ENCODE peak calls at places on chromosomes 3 and 15, in ten cellular contexts. One of them, this sample, is unnamed.

GRCh38 chr3:152452318-152452717 is 183.6 kb downstream of the MBNL1 start:
- DNase-seq in heart right ventricle: no peak
- DNase-seq in suprapubic skin: no peak
- DNase-seq in tibial artery: no peak
- DNase-seq in cardiac muscle cell: no peak
- DNase-seq in CD8-positive, alpha-beta T cell: no peak
- DNase-seq in fibroblast of lung: no peak
- DNase-seq in Panc1: no peak
- DNase-seq in SK-N-SH: no peak
- DNase-seq in stomach: no peak
- DNase-seq in this sample: no peak

GRCh38 chr15:61380270-61380669 is 151.2 kb upstream of the RORA start:
- DNase-seq in heart right ventricle: no peak
- DNase-seq in suprapubic skin: no peak
- DNase-seq in tibial artery: no peak
- DNase-seq in cardiac muscle cell: no peak
- DNase-seq in CD8-positive, alpha-beta T cell: no peak
- DNase-seq in fibroblast of lung: no peak
- DNase-seq in Panc1: no peak
- DNase-seq in SK-N-SH: no peak
- DNase-seq in stomach: no peak
- DNase-seq in this sample: no peak

GRCh38 chr3:14248849-14249523 is 70.4 kb downstream of the LSM3 start:
- DNase-seq in heart right ventricle: no peak
- DNase-seq in suprapubic skin: no peak
- DNase-seq in tibial artery: no peak
- DNase-seq in cardiac muscle cell: no peak
- DNase-seq in CD8-positive, alpha-beta T cell: no peak
- DNase-seq in fibroblast of lung: no peak
- DNase-seq in Panc1: no peak
- DNase-seq in SK-N-SH: no peak
- DNase-seq in stomach: no peak
- DNase-seq in this sample: no peak

GRCh38 chr3:152964901-152965609 is 130.1 kb downstream of the P2RY1 start:
- DNase-seq in heart right ventricle: no peak
- DNase-seq in suprapubic skin: no peak
- DNase-seq in tibial artery: no peak
- DNase-seq in cardiac muscle cell: no peak
- DNase-seq in CD8-positive, alpha-beta T cell: no peak
- DNase-seq in fibroblast of lung: no peak
- DNase-seq in Panc1: no peak
- DNase-seq in SK-N-SH: no peak
- DNase-seq in stomach: no peak
- DNase-seq in this sample: no peak

GRCh38 chr3:120450914-120451669 is at the start of gene FSTL1:
- DNase-seq in heart right ventricle: peak; percentile 74
- DNase-seq in suprapubic skin: peak; percentile 85
- DNase-seq in tibial artery: peak; percentile 83
- DNase-seq in cardiac muscle cell: peak; percentile 86
- DNase-seq in CD8-positive, alpha-beta T cell: no peak
- DNase-seq in fibroblast of lung: peak; percentile 68
- DNase-seq in Panc1: no peak
- DNase-seq in SK-N-SH: peak; percentile 91
- DNase-seq in stomach: no peak
- DNase-seq in this sample: no peak

GRCh38 chr3:7871161-7871560 is 630.5 kb upstream of the LMCD1 start:
- DNase-seq in heart right ventricle: no peak
- DNase-seq in suprapubic skin: no peak
- DNase-seq in tibial artery: no peak
- DNase-seq in cardiac muscle cell: no peak
- DNase-seq in CD8-positive, alpha-beta T cell: no peak
- DNase-seq in fibroblast of lung: no peak
- DNase-seq in Panc1: no peak
- DNase-seq in SK-N-SH: no peak
- DNase-seq in stomach: no peak
- DNase-seq in this sample: no peak

GRCh38 chr15:50181983-50182232 is at the start of gene SLC27A2:
- DNase-seq in heart right ventricle: no peak
- DNase-seq in suprapubic skin: no peak
- DNase-seq in tibial artery: no peak
- DNase-seq in cardiac muscle cell: no peak
- DNase-seq in CD8-positive, alpha-beta T cell: no peak
- DNase-seq in fibroblast of lung: peak; percentile 3
- DNase-seq in Panc1: no peak
- DNase-seq in SK-N-SH: peak; percentile 86
- DNase-seq in stomach: peak; percentile 46
- DNase-seq in this sample: no peak

GRCh38 chr3:151987893-151988292 is 114.5 kb downstream of the SUCNR1 start:
- DNase-seq in heart right ventricle: no peak
- DNase-seq in suprapubic skin: no peak
- DNase-seq in tibial artery: no peak
- DNase-seq in cardiac muscle cell: no peak
- DNase-seq in CD8-positive, alpha-beta T cell: no peak
- DNase-seq in fibroblast of lung: no peak
- DNase-seq in Panc1: no peak
- DNase-seq in SK-N-SH: no peak
- DNase-seq in stomach: no peak
- DNase-seq in this sample: no peak

GRCh38 chr3:184284696-184285095 is 8.9 kb downstream of the ECE2 start:
- DNase-seq in heart right ventricle: no peak
- DNase-seq in suprapubic skin: no peak
- DNase-seq in tibial artery: no peak
- DNase-seq in cardiac muscle cell: peak; percentile 71
- DNase-seq in CD8-positive, alpha-beta T cell: no peak
- DNase-seq in fibroblast of lung: peak; percentile 74
- DNase-seq in Panc1: no peak
- DNase-seq in SK-N-SH: peak; percentile 91
- DNase-seq in stomach: peak; percentile 34
- DNase-seq in this sample: no peak

GRCh38 chr15:69538381-69538780 is 85.8 kb downstream of the RPLP1 start:
- DNase-seq in heart right ventricle: no peak
- DNase-seq in suprapubic skin: no peak
- DNase-seq in tibial artery: no peak
- DNase-seq in cardiac muscle cell: no peak
- DNase-seq in CD8-positive, alpha-beta T cell: no peak
- DNase-seq in fibroblast of lung: no peak
- DNase-seq in Panc1: no peak
- DNase-seq in SK-N-SH: peak; percentile 54
- DNase-seq in stomach: no peak
- DNase-seq in this sample: no peak

GRCh38 chr3:150158974-150159625 is 188.4 kb upstream of the PFN2 start:
- DNase-seq in heart right ventricle: no peak
- DNase-seq in suprapubic skin: no peak
- DNase-seq in tibial artery: no peak
- DNase-seq in cardiac muscle cell: no peak
- DNase-seq in CD8-positive, alpha-beta T cell: no peak
- DNase-seq in fibroblast of lung: no peak
- DNase-seq in Panc1: no peak
- DNase-seq in SK-N-SH: no peak
- DNase-seq in stomach: no peak
- DNase-seq in this sample: no peak

GRCh38 chr3:69324362-69325025 is 61.4 kb downstream of the FRMD4B start:
- DNase-seq in heart right ventricle: no peak
- DNase-seq in suprapubic skin: no peak
- DNase-seq in tibial artery: no peak
- DNase-seq in cardiac muscle cell: peak; percentile 30
- DNase-seq in CD8-positive, alpha-beta T cell: no peak
- DNase-seq in fibroblast of lung: no peak
- DNase-seq in Panc1: no peak
- DNase-seq in SK-N-SH: peak; percentile 34
- DNase-seq in stomach: no peak
- DNase-seq in this sample: no peak

GRCh38 chr3:149581681-149582349 is 76.0 kb downstream of the WWTR1 start:
- DNase-seq in heart right ventricle: no peak
- DNase-seq in suprapubic skin: no peak
- DNase-seq in tibial artery: peak; percentile 82
- DNase-seq in cardiac muscle cell: peak; percentile 25
- DNase-seq in CD8-positive, alpha-beta T cell: no peak
- DNase-seq in fibroblast of lung: peak; percentile 84
- DNase-seq in Panc1: peak; percentile 88
- DNase-seq in SK-N-SH: no peak
- DNase-seq in stomach: no peak
- DNase-seq in this sample: no peak

GRCh38 chr3:45187597-45188210 is 38.4 kb downstream of the TMEM158 start:
- DNase-seq in heart right ventricle: no peak
- DNase-seq in suprapubic skin: no peak
- DNase-seq in tibial artery: no peak
- DNase-seq in cardiac muscle cell: no peak
- DNase-seq in CD8-positive, alpha-beta T cell: no peak
- DNase-seq in fibroblast of lung: no peak
- DNase-seq in Panc1: no peak
- DNase-seq in SK-N-SH: no peak
- DNase-seq in stomach: no peak
- DNase-seq in this sample: no peak

GRCh38 chr3:138544546-138544945 is 49.5 kb downstream of the CEP70 start:
- DNase-seq in heart right ventricle: no peak
- DNase-seq in suprapubic skin: no peak
- DNase-seq in tibial artery: no peak
- DNase-seq in cardiac muscle cell: no peak
- DNase-seq in CD8-positive, alpha-beta T cell: no peak
- DNase-seq in fibroblast of lung: no peak
- DNase-seq in Panc1: no peak
- DNase-seq in SK-N-SH: no peak
- DNase-seq in stomach: no peak
- DNase-seq in this sample: no peak

GRCh38 chr3:138542977-138543376 is 51.1 kb downstream of the CEP70 start:
- DNase-seq in heart right ventricle: no peak
- DNase-seq in suprapubic skin: no peak
- DNase-seq in tibial artery: no peak
- DNase-seq in cardiac muscle cell: no peak
- DNase-seq in CD8-positive, alpha-beta T cell: no peak
- DNase-seq in fibroblast of lung: no peak
- DNase-seq in Panc1: no peak
- DNase-seq in SK-N-SH: no peak
- DNase-seq in stomach: no peak
- DNase-seq in this sample: no peak

GRCh38 chr3:138549578-138549977 is 44.5 kb downstream of the CEP70 start:
- DNase-seq in heart right ventricle: no peak
- DNase-seq in suprapubic skin: no peak
- DNase-seq in tibial artery: no peak
- DNase-seq in cardiac muscle cell: no peak
- DNase-seq in CD8-positive, alpha-beta T cell: no peak
- DNase-seq in fibroblast of lung: no peak
- DNase-seq in Panc1: no peak
- DNase-seq in SK-N-SH: no peak
- DNase-seq in stomach: no peak
- DNase-seq in this sample: no peak

GRCh38 chr3:138547342-138547975 is 46.6 kb downstream of the CEP70 start:
- DNase-seq in heart right ventricle: no peak
- DNase-seq in suprapubic skin: no peak
- DNase-seq in tibial artery: no peak
- DNase-seq in cardiac muscle cell: no peak
- DNase-seq in CD8-positive, alpha-beta T cell: no peak
- DNase-seq in fibroblast of lung: no peak
- DNase-seq in Panc1: no peak
- DNase-seq in SK-N-SH: no peak
- DNase-seq in stomach: no peak
- DNase-seq in this sample: no peak
- H3K9me3 ChIP-seq in heart right ventricle: no peaks in the 10 kb centered on the region
- H3K9me3 ChIP-seq in suprapubic skin: peaks cover 10% of the 10 kb centered on the region
- H3K9me3 ChIP-seq in tibial artery: peaks cover 31% of the 10 kb centered on the region
- H3K9me3 ChIP-seq in cardiac muscle cell: no peaks in the 10 kb centered on the region
- H3K9me3 ChIP-seq in CD8-positive, alpha-beta T cell: peaks cover 10% of the 10 kb centered on the region
- H3K9me3 ChIP-seq in fibroblast of lung: no peaks in the 10 kb centered on the region
- H3K9me3 ChIP-seq in Panc1: peaks cover 28% of the 10 kb centered on the region
- H3K9me3 ChIP-seq in SK-N-SH: peaks cover 21% of the 10 kb centered on the region
- H3K9me3 ChIP-seq in stomach: peaks cover 8% of the 10 kb centered on the region
- H3K9me3 ChIP-seq in this sample: peaks cover 41% of the 10 kb centered on the region

GRCh38 chr3:53040361-53040820 is 5.5 kb downstream of the SFMBT1 start:
- DNase-seq in heart right ventricle: no peak
- DNase-seq in suprapubic skin: no peak
- DNase-seq in tibial artery: no peak
- DNase-seq in cardiac muscle cell: no peak
- DNase-seq in CD8-positive, alpha-beta T cell: no peak
- DNase-seq in fibroblast of lung: no peak
- DNase-seq in Panc1: peak; percentile 25
- DNase-seq in SK-N-SH: no peak
- DNase-seq in stomach: no peak
- DNase-seq in this sample: no peak
- H3K27ac ChIP-seq in heart right ventricle: no peak overlapping the region
- H3K27ac ChIP-seq in suprapubic skin: no peak overlapping the region
- H3K27ac ChIP-seq in tibial artery: no peak overlapping the region
- H3K27ac ChIP-seq in cardiac muscle cell: no peak overlapping the region
- H3K27ac ChIP-seq in CD8-positive, alpha-beta T cell: no peak overlapping the region
- H3K27ac ChIP-seq in fibroblast of lung: no peak overlapping the region
- H3K27ac ChIP-seq in Panc1: no peak overlapping the region
- H3K27ac ChIP-seq in SK-N-SH: no peak overlapping the region
- H3K27ac ChIP-seq in stomach: no peak overlapping the region
- H3K27ac ChIP-seq in this sample: no peak overlapping the region

DNA sequence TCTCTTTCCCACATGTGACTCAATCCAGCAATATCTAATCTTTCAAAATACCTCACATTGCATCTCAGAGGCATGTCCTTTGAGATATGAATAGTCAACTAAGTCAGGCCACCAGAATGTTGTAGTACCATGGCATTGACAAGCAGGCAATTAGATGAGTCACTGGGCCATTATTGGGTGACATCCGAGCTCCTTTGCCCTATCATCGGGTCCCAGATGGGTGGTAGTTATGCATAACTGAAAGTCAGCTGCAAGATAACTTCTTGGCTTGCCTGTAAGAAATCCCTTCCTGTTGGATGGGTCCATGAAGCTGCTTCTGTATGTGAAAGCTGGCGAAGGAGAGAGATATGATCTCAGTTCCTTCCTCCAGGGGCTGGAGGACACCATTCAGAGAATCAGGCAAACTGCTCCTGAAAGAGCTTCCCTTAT is 32.8 kb downstream of the ARRDC4 start:
- DNase-seq in heart right ventricle: no peak
- DNase-seq in suprapubic skin: no peak
- DNase-seq in tibial artery: no peak
- DNase-seq in cardiac muscle cell: no peak
- DNase-seq in CD8-positive, alpha-beta T cell: no peak
- DNase-seq in fibroblast of lung: no peak
- DNase-seq in Panc1: no peak
- DNase-seq in SK-N-SH: no peak
- DNase-seq in stomach: no peak
- DNase-seq in this sample: no peak
- TF ChIP-seq CTCF in heart right ventricle: no peak
- TF ChIP-seq CTCF in suprapubic skin: no peak
- TF ChIP-seq CTCF in tibial artery: no peak
- TF ChIP-seq CTCF in cardiac muscle cell: no peak
- TF ChIP-seq CTCF in CD8-positive, alpha-beta T cell: no peak
- TF ChIP-seq CTCF in fibroblast of lung: no peak
- TF ChIP-seq CTCF in Panc1: no peak
- TF ChIP-seq CTCF in SK-N-SH: no peak
- TF ChIP-seq CTCF in stomach: no peak
- TF ChIP-seq CTCF in this sample: no peak

DNA sequence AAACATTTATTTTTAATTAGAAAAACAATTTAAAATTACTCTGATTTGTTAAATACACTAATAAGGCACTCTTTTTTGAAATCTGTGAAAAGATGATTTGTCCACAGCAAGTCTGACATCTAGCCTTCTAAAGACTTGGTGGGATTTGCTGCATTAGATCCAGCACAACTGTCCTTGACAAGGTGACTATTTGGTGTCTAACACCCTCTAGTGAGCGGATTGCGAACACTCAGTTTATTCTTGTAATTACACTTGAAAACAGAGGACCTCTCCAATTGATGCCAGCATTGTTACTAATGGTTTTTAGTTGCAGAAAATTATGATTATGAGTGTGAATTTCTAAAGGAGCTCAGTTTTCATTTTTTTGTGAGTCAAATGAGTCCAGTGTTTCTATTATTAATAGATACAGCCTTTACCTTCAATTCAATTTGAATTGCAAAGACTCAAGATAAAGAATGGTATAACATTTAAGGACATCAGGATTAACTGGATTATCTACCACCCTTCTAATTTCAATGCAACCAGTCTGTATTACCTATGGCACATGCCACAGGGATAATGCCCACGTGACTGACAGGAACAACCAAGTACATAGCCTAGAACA is 29.7 kb upstream of the STRIT1 start:
- DNase-seq in heart right ventricle: no peak
- DNase-seq in suprapubic skin: no peak
- DNase-seq in tibial artery: no peak
- DNase-seq in cardiac muscle cell: peak; percentile 83
- DNase-seq in CD8-positive, alpha-beta T cell: no peak
- DNase-seq in fibroblast of lung: peak; percentile 93
- DNase-seq in Panc1: peak; percentile 59
- DNase-seq in SK-N-SH: peak; percentile 61
- DNase-seq in stomach: no peak
- DNase-seq in this sample: no peak
- H3K9me3 ChIP-seq in heart right ventricle: no peaks in the 10 kb centered on the region
- H3K9me3 ChIP-seq in suprapubic skin: no peaks in the 10 kb centered on the region
- H3K9me3 ChIP-seq in tibial artery: no peaks in the 10 kb centered on the region
- H3K9me3 ChIP-seq in cardiac muscle cell: no peaks in the 10 kb centered on the region
- H3K9me3 ChIP-seq in CD8-positive, alpha-beta T cell: no peaks in the 10 kb centered on the region
- H3K9me3 ChIP-seq in fibroblast of lung: no peaks in the 10 kb centered on the region
- H3K9me3 ChIP-seq in Panc1: no peaks in the 10 kb centered on the region
- H3K9me3 ChIP-seq in SK-N-SH: no peaks in the 10 kb centered on the region
- H3K9me3 ChIP-seq in stomach: no peaks in the 10 kb centered on the region
- H3K9me3 ChIP-seq in this sample: no peaks in the 10 kb centered on the region

This sample was measured in CD4-positive, alpha-beta T cell.